ENCODE peak calls at places on chromosomes 16 and 17, in eight cellular contexts. One of them, this sample, is unnamed.

GRCh38 chr16:13992322-13992721 is 72.4 kb downstream of the ERCC4 start:
- DNase-seq in stimulated activated CD4-positive, alpha-beta T cell treated with anti-CD3 and anti-CD28 coated beads, Interleukin-12 subunit alpha, Interleukin-12 subunit beta, amount 100 ng/mL, for 48 hours: no peak
- DNase-seq in iPS-NIHi11: no peak
- DNase-seq in GM12891: no peak
- DNase-seq in HTR-8/SVneo: no peak
- DNase-seq in CD8-positive, alpha-beta memory T cell: no peak
- DNase-seq in Right ventricle myocardium superior: no peak
- DNase-seq in sigmoid colon: no peak
- DNase-seq in this sample: no peak

GRCh38 chr16:2194166-2194834 is 2.1 kb downstream of the CASKIN1 start:
- DNase-seq in stimulated activated CD4-positive, alpha-beta T cell treated with anti-CD3 and anti-CD28 coated beads, Interleukin-12 subunit alpha, Interleukin-12 subunit beta, amount 100 ng/mL, for 48 hours: no peak
- DNase-seq in iPS-NIHi11: no peak
- DNase-seq in Right ventricle myocardium superior: no peak
- DNase-seq in sigmoid colon: no peak
- DNase-seq in CD8-positive, alpha-beta memory T cell: no peak
- DNase-seq in HTR-8/SVneo: peak; percentile 45
- DNase-seq in GM12891: no peak
- DNase-seq in this sample: peak; percentile 47

GRCh38 chr16:76389126-76389525 is 111.9 kb downstream of the CNTNAP4 start:
- DNase-seq in stimulated activated CD4-positive, alpha-beta T cell treated with anti-CD3 and anti-CD28 coated beads, Interleukin-12 subunit alpha, Interleukin-12 subunit beta, amount 100 ng/mL, for 48 hours: no peak
- DNase-seq in CD8-positive, alpha-beta memory T cell: no peak
- DNase-seq in iPS-NIHi11: no peak
- DNase-seq in sigmoid colon: no peak
- DNase-seq in GM12891: no peak
- DNase-seq in Right ventricle myocardium superior: no peak
- DNase-seq in HTR-8/SVneo: no peak
- DNase-seq in this sample: no peak

GRCh38 chr17:18041776-18042175 is 2.6 kb downstream of the GID4 start:
- DNase-seq in stimulated activated CD4-positive, alpha-beta T cell treated with anti-CD3 and anti-CD28 coated beads, Interleukin-12 subunit alpha, Interleukin-12 subunit beta, amount 100 ng/mL, for 48 hours: no peak
- DNase-seq in Right ventricle myocardium superior: no peak
- DNase-seq in sigmoid colon: no peak
- DNase-seq in CD8-positive, alpha-beta memory T cell: no peak
- DNase-seq in GM12891: no peak
- DNase-seq in HTR-8/SVneo: no peak
- DNase-seq in iPS-NIHi11: no peak
- DNase-seq in this sample: no peak

GRCh38 chr16:51638338-51639135 is 487.5 kb upstream of the SALL1 start:
- DNase-seq in CD8-positive, alpha-beta memory T cell: no peak
- DNase-seq in sigmoid colon: no peak
- DNase-seq in iPS-NIHi11: no peak
- DNase-seq in HTR-8/SVneo: no peak
- DNase-seq in Right ventricle myocardium superior: no peak
- DNase-seq in GM12891: no peak
- DNase-seq in stimulated activated CD4-positive, alpha-beta T cell treated with anti-CD3 and anti-CD28 coated beads, Interleukin-12 subunit alpha, Interleukin-12 subunit beta, amount 100 ng/mL, for 48 hours: no peak
- DNase-seq in this sample: no peak

GRCh38 chr16:3094289-3095027 is 4.6 kb downstream of the ZSCAN10 start:
- DNase-seq in iPS-NIHi11: peak; percentile 79
- DNase-seq in stimulated activated CD4-positive, alpha-beta T cell treated with anti-CD3 and anti-CD28 coated beads, Interleukin-12 subunit alpha, Interleukin-12 subunit beta, amount 100 ng/mL, for 48 hours: peak; percentile 69
- DNase-seq in Right ventricle myocardium superior: no peak
- DNase-seq in GM12891: no peak
- DNase-seq in HTR-8/SVneo: peak; percentile 49
- DNase-seq in CD8-positive, alpha-beta memory T cell: peak; percentile 38
- DNase-seq in sigmoid colon: no peak
- DNase-seq in this sample: peak; percentile 78

GRCh38 chr17:9342225-9342624 is 233.4 kb downstream of the STX8 start:
- DNase-seq in iPS-NIHi11: no peak
- DNase-seq in sigmoid colon: no peak
- DNase-seq in CD8-positive, alpha-beta memory T cell: no peak
- DNase-seq in Right ventricle myocardium superior: no peak
- DNase-seq in GM12891: no peak
- DNase-seq in HTR-8/SVneo: no peak
- DNase-seq in stimulated activated CD4-positive, alpha-beta T cell treated with anti-CD3 and anti-CD28 coated beads, Interleukin-12 subunit alpha, Interleukin-12 subunit beta, amount 100 ng/mL, for 48 hours: no peak
- DNase-seq in this sample: no peak

GRCh38 chr17:17823433-17824118 is 13.2 kb downstream of the SREBF1 start:
- DNase-seq in CD8-positive, alpha-beta memory T cell: peak; percentile 76
- DNase-seq in sigmoid colon: peak; percentile 96
- DNase-seq in Right ventricle myocardium superior: peak; percentile 92
- DNase-seq in iPS-NIHi11: peak; percentile 100
- DNase-seq in stimulated activated CD4-positive, alpha-beta T cell treated with anti-CD3 and anti-CD28 coated beads, Interleukin-12 subunit alpha, Interleukin-12 subunit beta, amount 100 ng/mL, for 48 hours: peak; percentile 59
- DNase-seq in HTR-8/SVneo: peak; percentile 99
- DNase-seq in GM12891: peak; percentile 99
- DNase-seq in this sample: peak; percentile 80

GRCh38 chr16:1512174-1512573 is 19.0 kb downstream of the TELO2 start:
- DNase-seq in stimulated activated CD4-positive, alpha-beta T cell treated with anti-CD3 and anti-CD28 coated beads, Interleukin-12 subunit alpha, Interleukin-12 subunit beta, amount 100 ng/mL, for 48 hours: no peak
- DNase-seq in GM12891: no peak
- DNase-seq in iPS-NIHi11: no peak
- DNase-seq in HTR-8/SVneo: no peak
- DNase-seq in sigmoid colon: no peak
- DNase-seq in CD8-positive, alpha-beta memory T cell: no peak
- DNase-seq in Right ventricle myocardium superior: no peak
- DNase-seq in this sample: no peak

GRCh38 chr17:39999067-39999466 is 16.2 kb upstream of the CSF3 start:
- DNase-seq in CD8-positive, alpha-beta memory T cell: no peak
- DNase-seq in stimulated activated CD4-positive, alpha-beta T cell treated with anti-CD3 and anti-CD28 coated beads, Interleukin-12 subunit alpha, Interleukin-12 subunit beta, amount 100 ng/mL, for 48 hours: no peak
- DNase-seq in sigmoid colon: no peak
- DNase-seq in iPS-NIHi11: no peak
- DNase-seq in HTR-8/SVneo: no peak
- DNase-seq in GM12891: no peak
- DNase-seq in Right ventricle myocardium superior: no peak
- DNase-seq in this sample: no peak

GRCh38 chr17:17358060-17358751 is 55.0 kb downstream of the NT5M start:
- DNase-seq in stimulated activated CD4-positive, alpha-beta T cell treated with anti-CD3 and anti-CD28 coated beads, Interleukin-12 subunit alpha, Interleukin-12 subunit beta, amount 100 ng/mL, for 48 hours: no peak
- DNase-seq in sigmoid colon: no peak
- DNase-seq in Right ventricle myocardium superior: no peak
- DNase-seq in CD8-positive, alpha-beta memory T cell: no peak
- DNase-seq in HTR-8/SVneo: no peak
- DNase-seq in GM12891: no peak
- DNase-seq in iPS-NIHi11: no peak
- DNase-seq in this sample: no peak

GRCh38 chr16:6481894-6482293 is 850.8 kb upstream of the RBFOX1 start:
- DNase-seq in HTR-8/SVneo: no peak
- DNase-seq in stimulated activated CD4-positive, alpha-beta T cell treated with anti-CD3 and anti-CD28 coated beads, Interleukin-12 subunit alpha, Interleukin-12 subunit beta, amount 100 ng/mL, for 48 hours: no peak
- DNase-seq in sigmoid colon: no peak
- DNase-seq in iPS-NIHi11: no peak
- DNase-seq in CD8-positive, alpha-beta memory T cell: no peak
- DNase-seq in Right ventricle myocardium superior: no peak
- DNase-seq in GM12891: no peak
- DNase-seq in this sample: no peak

GRCh38 chr17:2595200-2595599 is 1.7 kb downstream of the PAFAH1B1 start:
- DNase-seq in Right ventricle myocardium superior: no peak
- DNase-seq in CD8-positive, alpha-beta memory T cell: no peak
- DNase-seq in sigmoid colon: no peak
- DNase-seq in stimulated activated CD4-positive, alpha-beta T cell treated with anti-CD3 and anti-CD28 coated beads, Interleukin-12 subunit alpha, Interleukin-12 subunit beta, amount 100 ng/mL, for 48 hours: no peak
- DNase-seq in iPS-NIHi11: no peak
- DNase-seq in GM12891: no peak
- DNase-seq in HTR-8/SVneo: no peak
- DNase-seq in this sample: no peak

GRCh38 chr16:53320992-53321391 is 113.3 kb upstream of the RBL2 start:
- DNase-seq in stimulated activated CD4-positive, alpha-beta T cell treated with anti-CD3 and anti-CD28 coated beads, Interleukin-12 subunit alpha, Interleukin-12 subunit beta, amount 100 ng/mL, for 48 hours: no peak
- DNase-seq in CD8-positive, alpha-beta memory T cell: no peak
- DNase-seq in sigmoid colon: no peak
- DNase-seq in HTR-8/SVneo: no peak
- DNase-seq in iPS-NIHi11: no peak
- DNase-seq in Right ventricle myocardium superior: no peak
- DNase-seq in GM12891: no peak
- DNase-seq in this sample: no peak

GRCh38 chr17:12877953-12878669 is 88.8 kb downstream of the ARHGAP44 start:
- DNase-seq in GM12891: no peak
- DNase-seq in iPS-NIHi11: no peak
- DNase-seq in Right ventricle myocardium superior: no peak
- DNase-seq in CD8-positive, alpha-beta memory T cell: no peak
- DNase-seq in stimulated activated CD4-positive, alpha-beta T cell treated with anti-CD3 and anti-CD28 coated beads, Interleukin-12 subunit alpha, Interleukin-12 subunit beta, amount 100 ng/mL, for 48 hours: no peak
- DNase-seq in sigmoid colon: no peak
- DNase-seq in HTR-8/SVneo: no peak
- DNase-seq in this sample: no peak

GRCh38 chr17:71740866-71741265 is 380.0 kb upstream of the SOX9 start:
- DNase-seq in HTR-8/SVneo: no peak
- DNase-seq in GM12891: no peak
- DNase-seq in stimulated activated CD4-positive, alpha-beta T cell treated with anti-CD3 and anti-CD28 coated beads, Interleukin-12 subunit alpha, Interleukin-12 subunit beta, amount 100 ng/mL, for 48 hours: no peak
- DNase-seq in sigmoid colon: no peak
- DNase-seq in iPS-NIHi11: no peak
- DNase-seq in Right ventricle myocardium superior: no peak
- DNase-seq in CD8-positive, alpha-beta memory T cell: no peak
- DNase-seq in this sample: no peak

GRCh38 chr16:14401839-14402115 is 228.3 kb downstream of the PARN start:
- DNase-seq in HTR-8/SVneo: no peak
- DNase-seq in Right ventricle myocardium superior: no peak
- DNase-seq in GM12891: no peak
- DNase-seq in CD8-positive, alpha-beta memory T cell: no peak
- DNase-seq in iPS-NIHi11: no peak
- DNase-seq in stimulated activated CD4-positive, alpha-beta T cell treated with anti-CD3 and anti-CD28 coated beads, Interleukin-12 subunit alpha, Interleukin-12 subunit beta, amount 100 ng/mL, for 48 hours: no peak
- DNase-seq in sigmoid colon: no peak
- DNase-seq in this sample: no peak

GRCh38 chr17:66934040-66934439 is 30.5 kb upstream of the CACNG4 start:
- DNase-seq in sigmoid colon: peak; percentile 10
- DNase-seq in iPS-NIHi11: no peak
- DNase-seq in stimulated activated CD4-positive, alpha-beta T cell treated with anti-CD3 and anti-CD28 coated beads, Interleukin-12 subunit alpha, Interleukin-12 subunit beta, amount 100 ng/mL, for 48 hours: no peak
- DNase-seq in CD8-positive, alpha-beta memory T cell: no peak
- DNase-seq in Right ventricle myocardium superior: no peak
- DNase-seq in GM12891: no peak
- DNase-seq in HTR-8/SVneo: no peak
- DNase-seq in this sample: no peak

GRCh38 chr16:67029249-67030096 is 524 bp downstream of the CBFB start:
- DNase-seq in stimulated activated CD4-positive, alpha-beta T cell treated with anti-CD3 and anti-CD28 coated beads, Interleukin-12 subunit alpha, Interleukin-12 subunit beta, amount 100 ng/mL, for 48 hours: peak; percentile 38
- DNase-seq in HTR-8/SVneo: no peak
- DNase-seq in GM12891: peak; percentile 48
- DNase-seq in CD8-positive, alpha-beta memory T cell: peak; percentile 52
- DNase-seq in sigmoid colon: peak; percentile 85
- DNase-seq in Right ventricle myocardium superior: peak; percentile 84
- DNase-seq in iPS-NIHi11: peak; percentile 62
- DNase-seq in this sample: peak; percentile 62

GRCh38 chr17:199195-199604 is 17.8 kb upstream of the DOC2B start:
- DNase-seq in sigmoid colon: peak; percentile 60
- DNase-seq in CD8-positive, alpha-beta memory T cell: no peak
- DNase-seq in GM12891: no peak
- DNase-seq in stimulated activated CD4-positive, alpha-beta T cell treated with anti-CD3 and anti-CD28 coated beads, Interleukin-12 subunit alpha, Interleukin-12 subunit beta, amount 100 ng/mL, for 48 hours: no peak
- DNase-seq in iPS-NIHi11: no peak
- DNase-seq in HTR-8/SVneo: no peak
- DNase-seq in Right ventricle myocardium superior: peak; percentile 38
- DNase-seq in this sample: no peak